ENCODE peak calls at places on chromosomes 4 and X, in seven cellular contexts. One of them, this sample, is unnamed.

GRCh38 chrX:72018277-72019112 is 107.8 kb downstream of the NHSL2 start:
- DNase-seq in fibroblast of mammary gland: peak; percentile 86
- DNase-seq in IMR-90: peak; percentile 90
- DNase-seq in GM12865: peak; percentile 56
- DNase-seq in HCT116: peak; percentile 55
- DNase-seq in Panc1: no peak
- DNase-seq in choroid plexus epithelial cell: peak; percentile 90
- DNase-seq in this sample: no peak

GRCh38 chr4:5051210-5051691 is at the start of gene STK32B:
- DNase-seq in IMR-90: peak; percentile 82
- DNase-seq in Panc1: no peak
- DNase-seq in GM12865: peak; percentile 20
- DNase-seq in choroid plexus epithelial cell: peak; percentile 65
- DNase-seq in HCT116: no peak
- DNase-seq in fibroblast of mammary gland: peak; percentile 64
- DNase-seq in this sample: no peak

GRCh38 chr4:72330381-72330780 is 238.6 kb downstream of the ADAMTS3 start:
- DNase-seq in HCT116: no peak
- DNase-seq in choroid plexus epithelial cell: no peak
- DNase-seq in fibroblast of mammary gland: no peak
- DNase-seq in GM12865: no peak
- DNase-seq in IMR-90: no peak
- DNase-seq in Panc1: no peak
- DNase-seq in this sample: no peak

GRCh38 chr4:150265806-150266205 is 187.6 kb downstream of the DCLK2 start:
- DNase-seq in IMR-90: no peak
- DNase-seq in Panc1: no peak
- DNase-seq in fibroblast of mammary gland: no peak
- DNase-seq in GM12865: no peak
- DNase-seq in choroid plexus epithelial cell: no peak
- DNase-seq in HCT116: no peak
- DNase-seq in this sample: no peak

GRCh38 chr4:2256156-2256731 is 5.7 kb downstream of the MXD4 start:
- DNase-seq in GM12865: no peak
- DNase-seq in fibroblast of mammary gland: no peak
- DNase-seq in IMR-90: no peak
- DNase-seq in HCT116: no peak
- DNase-seq in choroid plexus epithelial cell: no peak
- DNase-seq in Panc1: no peak
- DNase-seq in this sample: no peak

GRCh38 chrX:133412246-133412645 is 3.0 kb downstream of the GPC4 start:
- DNase-seq in Panc1: no peak
- DNase-seq in choroid plexus epithelial cell: peak; percentile 56
- DNase-seq in HCT116: no peak
- DNase-seq in GM12865: no peak
- DNase-seq in IMR-90: peak; percentile 13
- DNase-seq in fibroblast of mammary gland: peak; percentile 38
- DNase-seq in this sample: no peak

GRCh38 chrX:107619836-107620235 is 8.5 kb upstream of the PRPS1 start:
- DNase-seq in fibroblast of mammary gland: no peak
- DNase-seq in choroid plexus epithelial cell: no peak
- DNase-seq in HCT116: no peak
- DNase-seq in Panc1: no peak
- DNase-seq in GM12865: no peak
- DNase-seq in IMR-90: peak; percentile 49
- DNase-seq in this sample: no peak

GRCh38 chr4:7254736-7255487 is 62.6 kb downstream of the SORCS2 start:
- DNase-seq in fibroblast of mammary gland: peak; percentile 85
- DNase-seq in IMR-90: no peak
- DNase-seq in choroid plexus epithelial cell: peak; percentile 38
- DNase-seq in Panc1: no peak
- DNase-seq in HCT116: no peak
- DNase-seq in GM12865: peak; percentile 83
- DNase-seq in this sample: no peak

GRCh38 chr4:150944660-150945059 is 70.4 kb downstream of the LRBA start:
- DNase-seq in HCT116: no peak
- DNase-seq in choroid plexus epithelial cell: no peak
- DNase-seq in GM12865: no peak
- DNase-seq in Panc1: no peak
- DNase-seq in IMR-90: no peak
- DNase-seq in fibroblast of mammary gland: no peak
- DNase-seq in this sample: no peak

GRCh38 chr4:139589619-139590018 is 33.6 kb upstream of the SETD7 start:
- DNase-seq in GM12865: no peak
- DNase-seq in fibroblast of mammary gland: peak; percentile 33
- DNase-seq in HCT116: no peak
- DNase-seq in IMR-90: peak; percentile 38
- DNase-seq in Panc1: no peak
- DNase-seq in choroid plexus epithelial cell: no peak
- DNase-seq in this sample: no peak

GRCh38 chr4:35772291-35772690 is 472.0 kb downstream of the ARAP2 start:
- DNase-seq in fibroblast of mammary gland: peak; percentile 2
- DNase-seq in GM12865: no peak
- DNase-seq in HCT116: no peak
- DNase-seq in IMR-90: no peak
- DNase-seq in Panc1: no peak
- DNase-seq in choroid plexus epithelial cell: no peak
- DNase-seq in this sample: no peak

GRCh38 chr4:53531695-53532224 is 59.5 kb downstream of the LNX1 start:
- DNase-seq in Panc1: no peak
- DNase-seq in HCT116: no peak
- DNase-seq in choroid plexus epithelial cell: no peak
- DNase-seq in fibroblast of mammary gland: no peak
- DNase-seq in IMR-90: peak; percentile 59
- DNase-seq in GM12865: no peak
- DNase-seq in this sample: no peak

GRCh38 chr4:7328913-7329638 is 105.7 kb downstream of the PSAPL1 start:
- DNase-seq in fibroblast of mammary gland: peak; percentile 27
- DNase-seq in choroid plexus epithelial cell: peak; percentile 73
- DNase-seq in Panc1: no peak
- DNase-seq in GM12865: no peak
- DNase-seq in IMR-90: peak; percentile 57
- DNase-seq in HCT116: peak; percentile 67
- DNase-seq in this sample: peak; percentile 32

GRCh38 chr4:140688711-140689598 is 67.2 kb downstream of the TBC1D9 start:
- DNase-seq in choroid plexus epithelial cell: peak; percentile 48
- DNase-seq in fibroblast of mammary gland: no peak
- DNase-seq in HCT116: no peak
- DNase-seq in Panc1: no peak
- DNase-seq in IMR-90: peak; percentile 23
- DNase-seq in GM12865: no peak
- DNase-seq in this sample: no peak

GRCh38 chrX:136097871-136098805 is 49.2 kb upstream of the FHL1 start:
- DNase-seq in fibroblast of mammary gland: no peak
- DNase-seq in IMR-90: no peak
- DNase-seq in Panc1: no peak
- DNase-seq in HCT116: no peak
- DNase-seq in GM12865: no peak
- DNase-seq in choroid plexus epithelial cell: no peak
- DNase-seq in this sample: no peak

GRCh38 chrX:39912126-39912525 is 185.6 kb downstream of the BCOR start:
- DNase-seq in Panc1: no peak
- DNase-seq in HCT116: no peak
- DNase-seq in GM12865: no peak
- DNase-seq in fibroblast of mammary gland: no peak
- DNase-seq in choroid plexus epithelial cell: no peak
- DNase-seq in IMR-90: no peak
- DNase-seq in this sample: no peak

GRCh38 chr4:39043058-39043696 is 11.0 kb upstream of the TMEM156 start:
- DNase-seq in fibroblast of mammary gland: no peak
- DNase-seq in choroid plexus epithelial cell: peak; percentile 75
- DNase-seq in IMR-90: peak; percentile 75
- DNase-seq in GM12865: no peak
- DNase-seq in Panc1: no peak
- DNase-seq in HCT116: no peak
- DNase-seq in this sample: no peak

GRCh38 chr4:82457266-82457665 is 26.9 kb downstream of the ENOPH1 start:
- DNase-seq in Panc1: no peak
- DNase-seq in choroid plexus epithelial cell: no peak
- DNase-seq in GM12865: no peak
- DNase-seq in fibroblast of mammary gland: no peak
- DNase-seq in IMR-90: no peak
- DNase-seq in HCT116: no peak
- DNase-seq in this sample: no peak

GRCh38 chr4:43496188-43496587 is 603.7 kb downstream of the GRXCR1 start:
- DNase-seq in GM12865: peak; percentile 22
- DNase-seq in Panc1: no peak
- DNase-seq in choroid plexus epithelial cell: peak; percentile 17
- DNase-seq in fibroblast of mammary gland: no peak
- DNase-seq in IMR-90: peak; percentile 4
- DNase-seq in HCT116: no peak
- DNase-seq in this sample: no peak

GRCh38 chrX:65476564-65476963 is 58.0 kb downstream of the LAS1L start:
- DNase-seq in fibroblast of mammary gland: no peak
- DNase-seq in IMR-90: no peak
- DNase-seq in Panc1: no peak
- DNase-seq in choroid plexus epithelial cell: no peak
- DNase-seq in GM12865: no peak
- DNase-seq in HCT116: no peak
- DNase-seq in this sample: no peak

GRCh38 chrX:94454606-94455005 is 780.6 kb downstream of the FAM133A start:
- DNase-seq in fibroblast of mammary gland: no peak
- DNase-seq in Panc1: no peak
- DNase-seq in HCT116: no peak
- DNase-seq in IMR-90: no peak
- DNase-seq in GM12865: no peak
- DNase-seq in choroid plexus epithelial cell: no peak
- DNase-seq in this sample: no peak

GRCh38 chr4:123301942-123302341 is 94.7 kb upstream of the SPRY1 start:
- DNase-seq in GM12865: no peak
- DNase-seq in IMR-90: no peak
- DNase-seq in choroid plexus epithelial cell: no peak
- DNase-seq in Panc1: no peak
- DNase-seq in fibroblast of mammary gland: no peak
- DNase-seq in HCT116: no peak
- DNase-seq in this sample: no peak

GRCh38 chr4:19349416-19349815 is 902.3 kb upstream of the SLIT2 start:
- DNase-seq in HCT116: no peak
- DNase-seq in fibroblast of mammary gland: peak; percentile 35
- DNase-seq in Panc1: no peak
- DNase-seq in GM12865: no peak
- DNase-seq in IMR-90: no peak
- DNase-seq in choroid plexus epithelial cell: no peak
- DNase-seq in this sample: no peak

GRCh38 chr4:10495651-10496050 is 38.4 kb upstream of the ZNF518B start:
- DNase-seq in HCT116: no peak
- DNase-seq in Panc1: no peak
- DNase-seq in fibroblast of mammary gland: no peak
- DNase-seq in GM12865: no peak
- DNase-seq in IMR-90: no peak
- DNase-seq in choroid plexus epithelial cell: no peak
- DNase-seq in this sample: no peak

DNA sequence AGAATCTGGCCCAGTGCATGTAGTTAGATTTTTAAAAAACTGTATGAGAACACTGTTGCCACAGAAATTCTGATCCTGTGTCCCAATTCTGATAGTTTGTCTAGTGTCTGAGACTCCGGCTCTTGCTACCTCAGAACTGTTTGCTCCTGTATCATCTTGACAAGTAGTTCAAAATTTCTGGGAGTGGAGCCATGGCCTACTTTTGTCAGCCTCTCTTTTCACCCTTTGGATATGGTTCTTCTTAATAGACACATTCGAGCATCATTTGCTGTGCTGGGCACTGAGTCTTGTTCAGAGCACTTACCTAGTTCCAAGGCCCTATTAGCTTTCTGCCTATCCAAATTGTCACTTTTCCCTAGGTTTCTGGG is 46.9 kb downstream of the ATP10D start:
- DNase-seq in Panc1: no peak
- DNase-seq in HCT116: no peak
- DNase-seq in choroid plexus epithelial cell: no peak
- DNase-seq in fibroblast of mammary gland: no peak
- DNase-seq in GM12865: no peak
- DNase-seq in IMR-90: no peak
- DNase-seq in this sample: no peak
- H3K4me3 ChIP-seq in Panc1: no peak overlapping the region
- H3K4me3 ChIP-seq in HCT116: no peak overlapping the region
- H3K4me3 ChIP-seq in choroid plexus epithelial cell: no peak overlapping the region
- H3K4me3 ChIP-seq in fibroblast of mammary gland: no peak overlapping the region
- H3K4me3 ChIP-seq in GM12865: no peak overlapping the region
- H3K4me3 ChIP-seq in IMR-90: no peak overlapping the region
- H3K4me3 ChIP-seq in this sample: no peak overlapping the region

DNA sequence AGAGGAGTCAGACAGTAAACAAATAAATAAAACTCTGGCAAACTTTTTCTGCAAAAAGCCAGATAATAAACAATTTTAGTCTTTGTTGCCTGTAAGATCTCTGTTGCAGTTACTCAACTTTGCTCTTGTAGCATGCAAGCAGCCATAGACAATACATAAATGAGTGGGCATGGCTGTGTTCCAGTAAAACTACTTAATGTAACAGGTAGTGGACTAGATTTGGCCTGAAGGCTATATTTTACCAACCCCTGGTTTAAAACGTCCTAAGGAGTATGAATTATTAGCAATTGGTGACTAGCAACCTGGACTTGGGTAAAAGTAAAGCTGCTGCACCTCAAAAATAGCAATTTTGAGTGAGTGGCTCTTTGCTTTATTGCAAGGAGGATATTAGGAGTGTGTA is 30.9 kb downstream of the SLAIN2 start:
- DNase-seq in fibroblast of mammary gland: no peak
- DNase-seq in GM12865: no peak
- DNase-seq in IMR-90: no peak
- DNase-seq in choroid plexus epithelial cell: no peak
- DNase-seq in Panc1: no peak
- DNase-seq in HCT116: no peak
- DNase-seq in this sample: no peak
- H3K4me3 ChIP-seq in fibroblast of mammary gland: no peak overlapping the region
- H3K4me3 ChIP-seq in GM12865: no peak overlapping the region
- H3K4me3 ChIP-seq in IMR-90: no peak overlapping the region
- H3K4me3 ChIP-seq in choroid plexus epithelial cell: no peak overlapping the region
- H3K4me3 ChIP-seq in Panc1: no peak overlapping the region
- H3K4me3 ChIP-seq in HCT116: no peak overlapping the region
- H3K4me3 ChIP-seq in this sample: no peak overlapping the region

GRCh38 chr4:125123710-125124109 is 191.0 kb upstream of the FAT4 start:
- DNase-seq in GM12865: no peak
- DNase-seq in IMR-90: peak; percentile 37
- DNase-seq in HCT116: no peak
- DNase-seq in choroid plexus epithelial cell: no peak
- DNase-seq in fibroblast of mammary gland: peak; percentile 7
- DNase-seq in Panc1: no peak
- DNase-seq in this sample: no peak

GRCh38 chr4:125125256-125125655 is 189.5 kb upstream of the FAT4 start:
- DNase-seq in fibroblast of mammary gland: peak; percentile 7
- DNase-seq in HCT116: no peak
- DNase-seq in choroid plexus epithelial cell: peak; percentile 51
- DNase-seq in IMR-90: no peak
- DNase-seq in GM12865: no peak
- DNase-seq in Panc1: no peak
- DNase-seq in this sample: no peak
- H3K4me3 ChIP-seq in fibroblast of mammary gland: no peak overlapping the region
- H3K4me3 ChIP-seq in HCT116: no peak overlapping the region
- H3K4me3 ChIP-seq in choroid plexus epithelial cell: peak overlapping the region; percentile 20
- H3K4me3 ChIP-seq in IMR-90: no peak overlapping the region
- H3K4me3 ChIP-seq in GM12865: no peak overlapping the region
- H3K4me3 ChIP-seq in Panc1: no peak overlapping the region
- H3K4me3 ChIP-seq in this sample: no peak overlapping the region

GRCh38 chrX:41522071-41522470 is 74.9 kb downstream of the NYX start:
- DNase-seq in choroid plexus epithelial cell: no peak
- DNase-seq in Panc1: no peak
- DNase-seq in IMR-90: no peak
- DNase-seq in HCT116: no peak
- DNase-seq in fibroblast of mammary gland: no peak
- DNase-seq in GM12865: no peak
- DNase-seq in this sample: no peak
- H3K4me3 ChIP-seq in choroid plexus epithelial cell: no peak overlapping the region
- H3K4me3 ChIP-seq in Panc1: no peak overlapping the region
- H3K4me3 ChIP-seq in IMR-90: no peak overlapping the region
- H3K4me3 ChIP-seq in HCT116: no peak overlapping the region
- H3K4me3 ChIP-seq in fibroblast of mammary gland: no peak overlapping the region
- H3K4me3 ChIP-seq in GM12865: no peak overlapping the region
- H3K4me3 ChIP-seq in this sample: no peak overlapping the region

This sample was measured in HFF-Myc.